ENCODE peak calls at places on chromosomes 3 and 15, in six cellular contexts. C is lung microvascular endothelial cell; Q is MG63; A is hippocampal formation; U is hypothalamus; S is activated CD4-positive, alpha-beta T cell treated with anti-CD3 and anti-CD28 coated beads for 24 hours. O is an unnamed sample.

GRCh38 chr3:29759443-29760033 is 478.7 kb downstream of the RBMS3 start:
- DNase-seq in C (peak), Q (peak), A (no peak), U (no peak), S (no peak), O (peak)

GRCh38 chr3:67031986-67032385 is 33.9 kb downstream of the KBTBD8 start:
- DNase-seq in C (no peak), Q (no peak), A (no peak), U (no peak), S (no peak), O (no peak)

GRCh38 chr15:41777421-41777973 is 3.2 kb downstream of the MAPKBP1 start:
- DNase-seq in C (peak), Q (no peak), A (no peak), U (no peak), S (no peak), O (no peak)

GRCh38 chr3:60912142-60912541 is 339.1 kb downstream of the FHIT start:
- DNase-seq in C (no peak), Q (no peak), A (no peak), U (no peak), S (no peak), O (no peak)

GRCh38 chr3:53045107-53045783 is 628 bp downstream of the SFMBT1 start:
- DNase-seq in C (peak), Q (peak), A (peak), U (peak), S (peak), O (peak)

GRCh38 chr3:89558711-89559110 is 451.3 kb downstream of the EPHA3 start:
- DNase-seq in C (no peak), Q (no peak), A (no peak), U (no peak), S (no peak), O (no peak)

GRCh38 chr3:140378571-140379340 is 299.1 kb upstream of the TRIM42 start:
- DNase-seq in C (no peak), Q (peak), A (no peak), U (no peak), S (no peak), O (peak)

GRCh38 chr3:166902374-166902773 is 477.7 kb downstream of the ZBBX start:
- DNase-seq in C (no peak), Q (no peak), A (no peak), U (no peak), S (no peak), O (no peak)

GRCh38 chr3:70554170-70554569 is 241.7 kb upstream of the MDFIC2 start:
- DNase-seq in C (no peak), Q (no peak), A (no peak), U (no peak), S (no peak), O (no peak)

O was measured in myocyte.